ENCODE peak calls at places on chromosomes 16 and 17, in six cellular contexts. Q is lower lobe of right lung; Z is CD4-positive, alpha-beta memory T cell; T is osteoblast; V is lung; D is CD8-positive, alpha-beta T cell. E is an unnamed sample.

GRCh38 chr17:9644910-9645751 is at the start of gene USP43:
- DNase-seq in Q (peak; percentile 71), Z (peak; percentile 2), T (peak; percentile 78), V (peak; percentile 54), D (peak; percentile 11), E (no peak)

GRCh38 chr17:7166873-7167272 is 12.3 kb downstream of the ASGR1 start:
- DNase-seq in Q (no peak), Z (no peak), T (no peak), V (no peak), D (no peak), E (peak; percentile 34)

GRCh38 chr16:75620326-75621169 is 2.5 kb downstream of the ADAT1 start:
- DNase-seq in Q (no peak), Z (peak; percentile 70), T (no peak), V (no peak), D (peak; percentile 59), E (no peak)

GRCh38 chr16:11783319-11784047 is 13.6 kb downstream of the ZC3H7A start:
- DNase-seq in Q (no peak), Z (peak; percentile 88), T (no peak), V (no peak), D (peak; percentile 38), E (no peak)

GRCh38 chr16:81040837-81041236 is 5.2 kb downstream of the ATMIN start:
- DNase-seq in Q (no peak), Z (no peak), T (no peak), V (no peak), D (no peak), E (no peak)

GRCh38 chr17:68972119-68972704 is 17.0 kb upstream of the ABCA8 start:
- DNase-seq in Q (no peak), Z (no peak), T (peak; percentile 3), V (no peak), D (no peak), E (no peak)

GRCh38 chr17:78315355-78316114 is 44.3 kb downstream of the SOCS3 start:
- DNase-seq in Q (peak; percentile 76), Z (peak; percentile 15), T (peak; percentile 100), V (peak; percentile 82), D (peak; percentile 55), E (peak; percentile 90)

GRCh38 chr16:89721644-89722391 is 481 bp downstream of the ZNF276 start:
- DNase-seq in Q (peak; percentile 89), Z (peak; percentile 93), T (peak; percentile 93), V (peak; percentile 80), D (peak; percentile 92), E (peak; percentile 84)

GRCh38 chr17:2416010-2416734 is 15.3 kb upstream of the MNT start:
- DNase-seq in Q (peak; percentile 89), Z (peak; percentile 81), T (peak; percentile 90), V (peak; percentile 88), D (peak; percentile 92), E (peak; percentile 90)

GRCh38 chr16:88633684-88634140 is 4.7 kb upstream of the IL17C start:
- DNase-seq in Q (peak; percentile 62), Z (peak; percentile 68), T (peak; percentile 94), V (no peak), D (peak; percentile 71), E (no peak)

GRCh38 chr17:57597531-57598453 is 147.3 kb downstream of the CCDC182 start:
- DNase-seq in Q (peak; percentile 59), Z (peak; percentile 21), T (peak; percentile 88), V (peak; percentile 58), D (peak; percentile 57), E (peak; percentile 83)

GRCh38 chr17:65324977-65325376 is 187.8 kb downstream of the RGS9 start:
- DNase-seq in Q (no peak), Z (no peak), T (no peak), V (peak; percentile 36), D (no peak), E (no peak)

GRCh38 chr16:10242076-10242475 is 59.8 kb upstream of the GRIN2A start:
- DNase-seq in Q (no peak), Z (no peak), T (no peak), V (no peak), D (no peak), E (no peak)

GRCh38 chr16:1708768-1709180 is 2.8 kb downstream of the MAPK8IP3 start:
- DNase-seq in Q (no peak), Z (no peak), T (peak; percentile 92), V (no peak), D (peak; percentile 44), E (no peak)

GRCh38 chr16:28104404-28104803 is 40.9 kb upstream of the GSG1L start:
- DNase-seq in Q (no peak), Z (no peak), T (no peak), V (no peak), D (no peak), E (peak; percentile 34)

GRCh38 chr17:21457051-21458026 is 81.2 kb downstream of the KCNJ12 start:
- DNase-seq in Q (peak; percentile 92), Z (peak; percentile 88), T (peak; percentile 98), V (peak; percentile 91), D (peak; percentile 97), E (peak; percentile 91)

GRCh38 chr17:83057793-83058477 is 21.5 kb upstream of the METRNL start:
- DNase-seq in Q (no peak), Z (no peak), T (peak; percentile 29), V (no peak), D (peak; percentile 1), E (peak; percentile 58)

GRCh38 chr17:43908111-43908721 is 880 bp upstream of the MPP2 start:
- DNase-seq in Q (peak; percentile 53), Z (peak; percentile 62), T (peak; percentile 95), V (peak; percentile 45), D (peak; percentile 55), E (peak; percentile 82)

GRCh38 chr17:71500761-71501555 is 619.9 kb upstream of the SOX9 start:
- DNase-seq in Q (no peak), Z (no peak), T (peak; percentile 77), V (no peak), D (no peak), E (no peak)

GRCh38 chr16:78967948-78968347 is 632.6 kb downstream of the MAF start:
- DNase-seq in Q (no peak), Z (no peak), T (no peak), V (no peak), D (no peak), E (no peak)

GRCh38 chr17:32356750-32357149 is 6.8 kb downstream of the ZNF207 start:
- DNase-seq in Q (no peak), Z (no peak), T (no peak), V (no peak), D (no peak), E (no peak)

GRCh38 chr17:72351884-72352346 is 231.1 kb downstream of the SOX9 start:
- DNase-seq in Q (no peak), Z (no peak), T (no peak), V (no peak), D (no peak), E (no peak)

DNA sequence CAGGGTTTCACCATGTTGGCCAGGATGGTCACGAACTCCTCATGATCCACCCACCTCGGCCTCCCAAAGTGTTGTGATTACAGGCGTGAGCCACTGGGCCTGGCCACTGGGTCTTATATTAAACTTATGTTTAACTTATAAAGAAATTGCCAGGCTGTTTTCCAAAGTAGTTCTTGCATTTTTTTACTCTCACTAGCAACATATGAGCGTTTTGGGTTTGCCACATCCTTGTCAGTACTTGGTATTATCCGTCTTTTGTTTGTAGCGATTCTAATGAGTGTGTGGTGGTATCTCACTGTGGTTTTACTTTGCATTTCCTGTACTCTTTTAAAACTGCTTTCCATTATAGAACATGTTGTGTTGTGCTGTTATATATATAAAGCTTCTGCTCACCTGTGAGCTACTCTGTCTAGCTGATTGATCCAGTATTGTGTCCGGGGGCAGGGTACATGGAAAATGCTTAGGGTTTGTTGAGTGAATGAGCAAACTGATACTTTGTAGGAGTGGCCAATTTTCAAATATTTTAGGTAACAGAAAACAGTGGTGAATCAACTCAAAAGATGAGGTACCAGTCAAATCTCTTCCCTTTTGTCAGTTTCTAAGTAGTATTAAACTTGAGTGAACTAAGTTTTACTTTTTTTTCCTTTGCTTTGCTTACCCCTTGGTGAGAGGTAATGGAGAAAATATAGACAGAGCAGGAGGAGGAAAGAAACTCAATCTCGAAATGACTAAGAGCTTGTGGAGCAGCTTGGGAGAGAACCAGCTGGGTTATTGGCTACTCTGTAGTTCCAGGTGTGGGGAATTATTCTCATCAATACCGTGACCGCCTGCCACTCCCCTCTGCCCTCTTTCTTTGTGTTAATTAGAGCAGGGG is 75.8 kb downstream of the PITPNC1 start:
- DNase-seq in Q (no peak), Z (peak; percentile 82), T (no peak), V (no peak), D (no peak), E (no peak)
- H3K4me1 ChIP-seq in Q (no peaks in the 10 kb centered on the region), Z (peaks cover 86% of the 10 kb centered on the region), T (no peaks in the 10 kb centered on the region), V (peaks cover 6% of the 10 kb centered on the region), D (peaks cover 91% of the 10 kb centered on the region), E (no peaks in the 10 kb centered on the region)

GRCh38 chr16:82059161-82059982 is 24.3 kb downstream of the HSD17B2 start:
- DNase-seq in Q (no peak), Z (no peak), T (no peak), V (no peak), D (no peak), E (no peak)

GRCh38 chr16:82063456-82064082 is 28.5 kb downstream of the HSD17B2 start:
- DNase-seq in Q (no peak), Z (no peak), T (no peak), V (no peak), D (no peak), E (no peak)

GRCh38 chr16:82059983-82060421 is 24.9 kb downstream of the HSD17B2 start:
- DNase-seq in Q (no peak), Z (no peak), T (no peak), V (no peak), D (no peak), E (no peak)

GRCh38 chr16:82061861-82062525 is 26.9 kb downstream of the HSD17B2 start:
- DNase-seq in Q (no peak), Z (peak; percentile 5), T (no peak), V (no peak), D (no peak), E (no peak)

GRCh38 chr16:82062645-82063058 is 27.6 kb downstream of the HSD17B2 start:
- DNase-seq in Q (peak; percentile 54), Z (no peak), T (no peak), V (peak; percentile 44), D (no peak), E (no peak)
- H3K4me1 ChIP-seq in Q (peaks cover 38% of the 10 kb centered on the region), Z (no peaks in the 10 kb centered on the region), T (peaks cover 5% of the 10 kb centered on the region), V (peaks cover 8% of the 10 kb centered on the region), D (no peaks in the 10 kb centered on the region), E (no peaks in the 10 kb centered on the region)

DNA sequence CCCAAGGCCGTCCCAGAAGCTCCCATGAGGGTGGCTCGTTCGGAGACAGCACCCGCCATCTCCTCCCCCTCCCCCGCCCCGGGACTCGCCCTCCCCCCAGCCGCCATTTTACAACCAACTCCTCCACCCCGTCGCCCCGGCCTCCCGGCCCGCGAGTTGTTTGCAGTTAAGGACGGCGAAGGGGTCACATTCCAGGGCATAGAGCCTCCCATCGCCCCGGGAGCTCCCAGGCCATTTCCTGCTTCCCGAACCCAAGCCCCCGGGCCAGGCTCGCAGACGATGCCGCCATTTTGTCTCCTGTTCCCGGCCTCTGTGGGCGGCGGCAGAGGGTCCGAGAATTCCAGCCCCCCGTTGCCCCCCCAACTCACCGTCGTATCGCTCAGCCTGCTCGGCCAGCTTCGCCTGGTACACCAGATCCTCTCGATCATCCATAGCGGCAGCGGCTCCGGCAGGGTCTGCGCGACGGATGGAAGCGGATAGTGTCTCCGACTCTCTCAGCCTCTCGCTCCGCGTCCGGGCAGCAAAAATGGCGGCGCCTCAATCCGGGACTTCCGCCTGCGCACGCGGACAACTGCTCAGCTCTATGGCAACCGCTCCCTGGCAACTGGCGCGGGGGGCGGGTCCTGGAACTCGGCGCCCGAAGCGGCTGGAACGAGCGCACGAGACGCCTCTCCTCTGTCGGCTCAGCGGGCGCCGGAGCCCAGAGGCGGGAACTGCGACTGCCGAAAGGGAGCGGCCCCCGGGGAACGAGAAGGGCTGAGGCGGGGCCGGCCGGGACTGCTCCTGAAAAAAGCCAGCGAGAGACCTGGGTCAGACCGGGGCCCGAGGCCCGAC is at the start of gene YWHAE:
- DNase-seq in Q (peak; percentile 99), Z (peak; percentile 94), T (peak; percentile 99), V (peak; percentile 97), D (peak; percentile 96), E (peak; percentile 98)
- H3K4me1 ChIP-seq in Q (peaks cover 42% of the 10 kb centered on the region), Z (peaks cover 41% of the 10 kb centered on the region), T (peaks cover 22% of the 10 kb centered on the region), V (peaks cover 8% of the 10 kb centered on the region), D (peaks cover 25% of the 10 kb centered on the region), E (peaks cover 6% of the 10 kb centered on the region)

GRCh38 chr17:75779987-75780889 is 4.4 kb upstream of the UNK start:
- DNase-seq in Q (no peak), Z (no peak), T (no peak), V (no peak), D (no peak), E (no peak)
- H3K4me1 ChIP-seq in Q (peaks cover 48% of the 10 kb centered on the region), Z (peaks cover 48% of the 10 kb centered on the region), T (peaks cover 34% of the 10 kb centered on the region), V (peaks cover 4% of the 10 kb centered on the region), D (peaks cover 45% of the 10 kb centered on the region), E (no peaks in the 10 kb centered on the region)

E was measured in aorta.